ENCODE peak calls at places on chromosomes 2 and 18, in six cellular contexts. G, L, X, W, I and N are unnamed samples.

GRCh38 chr18:697771-698170 is 14.7 kb downstream of the ENOSF1 start:
- DNase-seq in G (no peak), W (no peak), L (no peak), I (peak), X (peak), N (no peak)

GRCh38 chr2:36410681-36411080 is 55.1 kb downstream of the CRIM1 start:
- DNase-seq in I (no peak), X (no peak), W (no peak), L (no peak), G (no peak), N (no peak)

GRCh38 chr2:95049961-95050360 is 24.5 kb downstream of the MAL start:
- DNase-seq in W (peak), X (no peak), G (no peak), I (no peak), L (no peak), N (no peak)

GRCh38 chr2:148375214-148375613 is 269.3 kb upstream of the EPC2 start:
- DNase-seq in W (no peak), G (no peak), X (no peak), I (no peak), L (no peak), N (no peak)

GRCh38 chr2:238475034-238475433 is 48.3 kb downstream of the ASB1 start:
- DNase-seq in I (no peak), L (peak), X (no peak), W (no peak), G (no peak), N (no peak)

GRCh38 chr2:99066075-99066557 is 75.4 kb upstream of the C2orf15 start:
- DNase-seq in W (no peak), G (peak), L (no peak), I (peak), X (no peak), N (no peak)

GRCh38 chr18:52156166-52156565 is 183.8 kb upstream of the DCC start:
- DNase-seq in I (no peak), W (no peak), G (no peak), L (no peak), X (no peak), N (no peak)

GRCh38 chr2:121128741-121129659 is 156.0 kb downstream of the TFCP2L1 start:
- DNase-seq in L (peak), X (no peak), G (no peak), I (peak), W (no peak), N (peak)

GRCh38 chr2:241860184-241861078 is 1.7 kb upstream of the PDCD1 start:
- DNase-seq in X (no peak), L (no peak), I (no peak), G (peak), W (peak), N (no peak)

GRCh38 chr2:100197643-100198153 is 55.3 kb upstream of the AFF3 start:
- DNase-seq in L (peak), I (peak), G (peak), X (no peak), W (peak), N (no peak)

GRCh38 chr2:47520302-47520630 is 117.3 kb downstream of the MSH2 start:
- DNase-seq in I (no peak), X (no peak), G (peak), L (no peak), W (no peak), N (no peak)

GRCh38 chr2:177406182-177406581 is 13.6 kb downstream of the AGPS start:
- DNase-seq in I (no peak), W (no peak), G (no peak), X (no peak), L (no peak), N (no peak)

GRCh38 chr2:177164584-177165052 is 48.0 kb upstream of the HNRNPA3 start:
- DNase-seq in I (peak), G (peak), X (peak), L (peak), W (peak), N (peak)

GRCh38 chr2:46036929-46037328 is 260.3 kb upstream of the EPAS1 start:
- DNase-seq in I (no peak), L (no peak), G (no peak), W (no peak), X (no peak), N (no peak)

GRCh38 chr2:201205516-201205850 is 22.5 kb downstream of the CASP10 start:
- DNase-seq in W (no peak), X (no peak), L (no peak), G (no peak), I (no peak), N (no peak)

GRCh38 chr2:219744698-219745097 is 117.3 kb downstream of the SLC4A3 start:
- DNase-seq in G (no peak), L (no peak), I (no peak), X (no peak), W (no peak), N (no peak)

GRCh38 chr2:2846379-2847130 is 515.5 kb upstream of the MYT1L start:
- DNase-seq in X (no peak), L (peak), G (peak), I (no peak), W (peak), N (no peak)

GRCh38 chr2:227406177-227407031 is 18.7 kb upstream of the SCYGR1 start:
- DNase-seq in X (no peak), W (peak), L (peak), G (peak), I (peak), N (peak)

GRCh38 chr2:27322766-27323591 is at the start of gene MPV17:
- DNase-seq in W (peak), I (peak), X (peak), L (peak), G (peak), N (peak)

GRCh38 chr2:148745151-148745851 is 100.8 kb downstream of the EPC2 start:
- DNase-seq in W (no peak), L (no peak), X (no peak), G (no peak), I (peak), N (no peak)

GRCh38 chr2:219042750-219043149 is 1.4 kb upstream of the CFAP65 start:
- DNase-seq in W (no peak), G (no peak), L (no peak), I (no peak), X (no peak), N (no peak)

GRCh38 chr2:122514451-122514996 is 759.1 kb downstream of the TSN start:
- DNase-seq in G (no peak), L (no peak), W (no peak), X (no peak), I (no peak), N (no peak)

GRCh38 chr18:65568866-65569265 is 181.9 kb upstream of the CDH7 start:
- DNase-seq in X (no peak), I (no peak), L (no peak), W (no peak), G (no peak), N (no peak)

GRCh38 chr18:57439617-57439975 is 4.4 kb downstream of the ONECUT2 start:
- DNase-seq in X (no peak), W (no peak), I (peak), L (no peak), G (no peak), N (no peak)

GRCh38 chr18:63321291-63321690 is 1.7 kb upstream of the BCL2 start:
- DNase-seq in W (no peak), X (no peak), G (no peak), I (no peak), L (no peak), N (no peak)

GRCh38 chr2:19228720-19229119 is 129.7 kb downstream of the OSR1 start:
- DNase-seq in L (peak), I (peak), W (no peak), X (no peak), G (no peak), N (no peak)

GRCh38 chr2:30565860-30566358 is 118.9 kb downstream of the LCLAT1 start:
- DNase-seq in W (no peak), L (no peak), G (no peak), I (no peak), X (no peak), N (no peak)

GRCh38 chr18:56992777-56993176 is 154.1 kb upstream of the BOD1L2 start:
- DNase-seq in X (no peak), G (no peak), I (no peak), L (no peak), W (no peak), N (no peak)

GRCh38 chr18:3179430-3180089 is 40.2 kb downstream of the MYOM1 start:
- DNase-seq in W (no peak), I (no peak), L (no peak), X (no peak), G (no peak), N (no peak)

GRCh38 chr2:236054125-236054524 is 114.1 kb downstream of the GBX2 start:
- DNase-seq in I (no peak), W (no peak), G (peak), L (no peak), X (no peak), N (no peak)

GRCh38 chr2:128405981-128406601 is 87.4 kb upstream of the HS6ST1 start:
- DNase-seq in L (no peak), G (peak), I (no peak), X (peak), W (no peak), N (no peak)

GRCh38 chr2:216678813-216679657 is 16.3 kb downstream of the IGFBP5 start:
- DNase-seq in X (no peak), L (no peak), I (peak), G (no peak), W (peak), N (no peak)

GRCh38 chr18:74533666-74534065 is 634 bp upstream of the CNDP1 start:
- DNase-seq in X (no peak), I (peak), W (no peak), L (no peak), G (no peak), N (no peak)

GRCh38 chr18:47168509-47168908 is 7.7 kb downstream of the IER3IP1 start:
- DNase-seq in W (no peak), I (no peak), X (no peak), L (no peak), G (no peak), N (no peak)
- TF ChIP-seq POLR2AphosphoS5 in W (no peak), I (no peak), X (no peak), L (no peak), G (no peak), N (no peak)

GRCh38 chr18:58993260-58993659 is 128.6 kb downstream of the ZNF532 start:
- DNase-seq in I (no peak), G (no peak), X (no peak), L (no peak), W (no peak), N (no peak)
- H3K27ac ChIP-seq in I (no peak), G (peak), X (peak), L (peak), W (peak), N (no peak)

DNA sequence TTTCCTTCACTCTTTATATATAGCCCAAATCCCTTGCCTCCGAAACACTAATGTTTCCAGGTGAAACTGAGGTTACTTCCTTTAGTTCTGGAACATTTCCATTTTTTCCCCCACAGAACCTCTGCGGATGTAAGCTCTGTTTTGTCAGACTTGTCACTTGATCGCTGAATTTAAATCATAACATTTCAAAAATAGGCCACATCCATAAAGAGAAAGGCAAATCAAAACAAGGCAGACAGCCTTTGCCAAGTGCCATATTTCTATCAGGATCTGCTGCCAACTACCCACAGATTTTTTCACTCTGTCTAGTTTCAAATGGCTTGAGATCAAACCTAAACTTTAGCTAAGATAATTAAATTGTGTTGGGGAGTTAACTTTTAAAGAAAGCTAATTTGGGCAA is 115.0 kb downstream of the ANKRD44 start:
- DNase-seq in G (no peak), I (no peak), W (no peak), L (no peak), X (no peak), N (no peak)
- TF ChIP-seq POLR2AphosphoS5 in G (no peak), I (no peak), W (peak), L (no peak), X (no peak), N (no peak)

GRCh38 chr2:170509460-170510193 is 205.5 kb upstream of the SP5 start:
- DNase-seq in X (no peak), L (no peak), W (no peak), G (no peak), I (no peak), N (no peak)
- H3K27ac ChIP-seq in X (no peak), L (no peak), W (no peak), G (no peak), I (no peak), N (no peak)

GRCh38 chr18:23143059-23143831 is 8.0 kb downstream of the CABLES1 start:
- DNase-seq in L (no peak), G (no peak), W (no peak), I (no peak), X (no peak), N (peak)
- TF ChIP-seq POLR2AphosphoS5 in L (no peak), G (no peak), W (no peak), I (no peak), X (peak), N (no peak)

DNA sequence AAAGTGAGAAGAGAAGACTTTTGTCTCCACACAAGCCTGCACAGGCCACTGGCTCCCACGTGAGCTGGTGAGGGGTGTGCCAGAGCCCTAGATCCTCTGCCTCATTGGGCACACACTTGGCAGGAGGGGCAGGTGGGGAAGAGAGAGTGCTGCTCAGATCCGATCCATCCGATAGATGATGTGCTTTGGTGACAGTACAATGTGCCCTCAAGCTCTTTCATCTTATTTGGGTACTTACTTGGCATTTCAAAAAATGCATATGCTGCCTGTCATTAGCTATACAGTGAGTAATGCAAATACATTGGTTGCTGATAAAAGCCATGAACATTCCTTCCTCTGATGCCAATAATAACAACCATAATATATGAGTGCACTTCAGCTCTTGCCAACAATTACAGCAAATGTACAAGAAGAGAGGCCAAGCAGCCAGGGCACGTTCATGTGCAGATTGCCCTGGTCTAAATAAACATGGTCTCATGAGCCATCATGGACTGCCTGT is 255.3 kb downstream of the VAPA start:
- DNase-seq in G (peak), L (peak), I (no peak), W (no peak), X (no peak), N (no peak)
- H3K27ac ChIP-seq in G (peak), L (no peak), I (no peak), W (no peak), X (no peak), N (no peak)

GRCh38 chr2:170025223-170025622 is 152.7 kb upstream of the MYO3B start:
- DNase-seq in G (no peak), X (no peak), W (no peak), L (no peak), I (no peak), N (no peak)
- TF ChIP-seq POLR2AphosphoS5 in G (no peak), X (no peak), W (no peak), L (no peak), I (no peak), N (no peak)

GRCh38 chr2:184566716-184567115 is 31.6 kb upstream of the ZNF804A start:
- DNase-seq in L (no peak), I (no peak), G (no peak), W (no peak), X (no peak), N (no peak)
- H3K27ac ChIP-seq in L (no peak), I (no peak), G (no peak), W (no peak), X (no peak), N (no peak)